ENCODE peak calls at places on chromosomes 4 and X, in nine cellular contexts. F is SJSA1; Z is right cardiac atrium; Y is CD8-positive, alpha-beta T cell; A is HCT116; J is astrocyte; K is left ventricle myocardium inferior; X is PC-9; H is heart left ventricle. L is an unnamed sample.

GRCh38 chrX:103861200-103861599 is 29.1 kb upstream of the RAB9B start:
- DNase-seq in Y (no peak), H (no peak), Z (no peak), A (no peak), K (no peak), J (no peak), F (no peak), X (no peak), L (no peak)

GRCh38 chr4:118290951-118291350 is 61.9 kb downstream of the PRSS12 start:
- DNase-seq in H (no peak), J (no peak), Z (no peak), Y (no peak), F (no peak), A (no peak), X (no peak), K (no peak), L (no peak)

GRCh38 chr4:172652369-172652768 is 516.2 kb upstream of the GALNT7 start:
- DNase-seq in X (no peak), Z (no peak), K (no peak), H (no peak), Y (no peak), F (no peak), J (no peak), A (no peak), L (no peak)

GRCh38 chrX:100979881-100980607 is 10.5 kb downstream of the ARL13A start:
- DNase-seq in K (no peak), X (peak; percentile 41), F (no peak), Z (no peak), Y (no peak), J (no peak), A (no peak), H (no peak), L (no peak)

GRCh38 chr4:2958446-2958845 is 4.8 kb downstream of the NOP14 start:
- DNase-seq in X (no peak), A (no peak), F (no peak), H (no peak), Z (no peak), Y (no peak), K (no peak), J (peak; percentile 80), L (no peak)

GRCh38 chr4:74410741-74411140 is 34.2 kb upstream of the AREG start:
- DNase-seq in F (no peak), A (no peak), X (no peak), H (no peak), Y (no peak), J (no peak), K (no peak), Z (no peak), L (no peak)

GRCh38 chrX:1380672-1381233 is 11.2 kb downstream of the SLC25A6 start:
- DNase-seq in F (no peak), H (no peak), Z (peak; percentile 47), A (no peak), J (no peak), K (no peak), X (no peak), Y (no peak), L (no peak)

GRCh38 chr4:31620476-31620875 is 900.3 kb downstream of the PCDH7 start:
- DNase-seq in H (no peak), A (no peak), Z (peak; percentile 50), J (peak; percentile 19), F (no peak), Y (no peak), X (no peak), K (no peak), L (no peak)

GRCh38 chr4:53123171-53123570 is 242.7 kb downstream of the SCFD2 start:
- DNase-seq in F (no peak), J (no peak), K (no peak), H (no peak), X (no peak), A (no peak), Y (no peak), Z (no peak), L (no peak)

GRCh38 chrX:33725556-33726232 is 406.4 kb downstream of the FAM47A start:
- DNase-seq in Z (peak; percentile 51), J (no peak), X (peak; percentile 44), F (no peak), H (no peak), K (no peak), Y (no peak), A (no peak), L (no peak)

GRCh38 chr4:139301821-139302611 is at the start of gene NDUFC1:
- DNase-seq in J (peak; percentile 18), H (peak; percentile 55), Z (peak; percentile 75), X (peak; percentile 52), F (peak; percentile 48), Y (peak; percentile 48), K (peak; percentile 40), A (no peak), L (peak; percentile 69)

GRCh38 chrX:71195959-71196727 is 26.9 kb upstream of the GJB1 start:
- DNase-seq in K (no peak), A (no peak), H (no peak), J (no peak), Y (no peak), F (no peak), Z (no peak), X (no peak), L (peak; percentile 59)

GRCh38 chr4:107258359-107258758 is 222.2 kb upstream of the DKK2 start:
- DNase-seq in A (no peak), Y (no peak), K (no peak), F (no peak), J (peak; percentile 81), X (no peak), Z (no peak), H (no peak), L (no peak)

GRCh38 chr4:77014256-77014655 is 61.5 kb downstream of the CCNI start:
- DNase-seq in Y (no peak), K (no peak), J (no peak), F (no peak), H (no peak), Z (no peak), X (no peak), A (no peak), L (no peak)

DNA sequence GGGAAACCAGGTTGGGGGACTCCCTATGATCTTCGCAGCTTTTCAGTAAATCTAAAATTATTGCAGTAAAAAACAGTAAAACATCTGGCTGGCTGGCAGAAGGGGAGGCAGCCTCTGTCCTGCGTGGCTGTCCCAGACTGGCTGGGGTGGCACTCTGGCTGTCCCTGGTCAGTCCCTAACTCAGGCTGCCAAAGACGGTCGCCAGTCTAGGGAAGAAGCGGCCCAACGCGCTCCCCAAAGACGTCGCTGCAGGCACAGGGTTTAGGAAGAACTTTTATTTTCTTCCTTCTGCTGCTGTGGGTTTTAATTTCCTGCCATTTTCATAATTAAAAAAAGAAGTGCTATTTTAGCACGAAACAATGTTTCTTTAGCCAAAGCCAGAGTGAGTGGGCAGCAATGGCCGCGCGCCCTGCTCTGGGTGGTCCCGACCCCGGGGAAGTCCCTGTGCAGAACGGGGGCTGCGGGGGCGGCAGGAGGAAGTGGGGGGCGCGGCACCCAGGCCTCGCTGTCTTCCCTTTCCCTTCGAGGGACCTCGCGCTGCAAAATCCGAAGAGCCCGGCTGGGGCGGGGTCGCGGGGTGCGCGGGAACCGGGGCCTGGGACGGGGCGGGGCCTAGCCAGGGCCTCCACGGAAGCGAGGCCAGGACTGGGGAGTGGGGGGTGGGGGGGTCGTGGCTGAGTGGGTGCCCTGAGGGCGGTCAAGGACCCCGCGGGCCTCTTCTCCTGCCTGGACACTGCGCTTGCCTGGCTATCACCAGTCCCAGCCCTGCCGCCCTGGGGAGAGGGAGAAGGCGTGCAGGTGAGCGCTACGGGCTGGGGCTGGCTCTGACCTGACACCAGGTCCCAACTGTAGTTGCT is 6.3 kb upstream of the LETM1 start:
- DNase-seq in J (no peak), Z (no peak), Y (no peak), F (no peak), A (no peak), X (no peak), K (no peak), H (no peak), L (peak; percentile 58)
- H3K4me3 ChIP-seq in J (no peak overlapping the region), Z (no peak overlapping the region), Y (peak overlapping the region; percentile 50), F (no peak overlapping the region), A (no peak overlapping the region), X (no peak overlapping the region), K (peak overlapping the region; percentile 47), H (peak overlapping the region; percentile 20), L (peak overlapping the region; percentile 32)

GRCh38 chr4:25845841-25846653 is 16.7 kb downstream of the SEL1L3 start:
- DNase-seq in Y (no peak), K (no peak), F (no peak), Z (no peak), J (no peak), A (no peak), H (no peak), X (no peak), L (no peak)
- H3K27me3 ChIP-seq in Y (no peaks in the 10 kb centered on the region), K (no peaks in the 10 kb centered on the region), F (no peaks in the 10 kb centered on the region), Z (no peaks in the 10 kb centered on the region), J (no peaks in the 10 kb centered on the region), A (no peaks in the 10 kb centered on the region), H (no peaks in the 10 kb centered on the region), X (no peaks in the 10 kb centered on the region), L (no peaks in the 10 kb centered on the region)

DNA sequence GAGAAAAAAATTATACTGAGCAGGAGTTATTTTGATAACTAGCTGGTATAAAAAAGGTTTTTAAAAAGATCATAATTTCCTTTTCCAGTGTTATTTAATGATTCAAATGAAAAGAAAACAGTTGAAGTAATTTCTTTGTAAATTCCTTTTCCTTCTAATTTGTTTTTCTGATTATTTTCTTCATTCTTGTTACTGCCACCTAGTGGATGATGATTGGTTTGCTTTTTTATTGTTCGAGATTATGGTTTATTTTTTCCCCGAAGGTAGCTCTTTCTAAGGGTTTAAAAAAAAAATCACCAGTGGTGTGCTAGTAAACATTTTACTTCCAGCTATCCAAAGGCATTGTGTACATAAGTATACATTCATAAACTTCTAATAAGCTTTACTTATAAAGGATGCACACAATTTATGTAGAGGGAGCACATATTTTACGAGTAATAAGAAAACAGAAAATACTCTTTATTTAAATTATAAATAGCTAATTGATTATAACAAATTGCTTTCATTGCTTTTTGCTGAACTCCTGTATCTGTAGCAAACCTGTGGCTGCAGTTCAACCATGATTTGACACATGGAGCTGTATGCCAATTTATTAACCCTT is 98.0 kb upstream of the ANK2 start:
- DNase-seq in Z (no peak), F (no peak), K (no peak), J (peak; percentile 2), A (no peak), H (no peak), X (no peak), Y (no peak), L (peak; percentile 3)
- H3K4me3 ChIP-seq in Z (no peak overlapping the region), F (no peak overlapping the region), K (no peak overlapping the region), J (no peak overlapping the region), A (no peak overlapping the region), H (no peak overlapping the region), X (no peak overlapping the region), Y (no peak overlapping the region), L (no peak overlapping the region)

GRCh38 chr4:13523591-13524503 is 20.5 kb downstream of the NKX3-2 start:
- DNase-seq in Z (no peak), A (no peak), Y (no peak), H (no peak), X (no peak), K (no peak), J (no peak), F (no peak), L (no peak)

GRCh38 chr4:13526658-13527057 is 17.6 kb downstream of the NKX3-2 start:
- DNase-seq in Z (no peak), H (no peak), J (no peak), K (no peak), Y (no peak), A (no peak), X (no peak), F (no peak), L (no peak)

GRCh38 chr4:13525606-13526281 is 18.6 kb downstream of the NKX3-2 start:
- DNase-seq in Z (no peak), X (no peak), Y (no peak), H (no peak), K (no peak), A (no peak), F (no peak), J (no peak), L (no peak)

GRCh38 chr4:13523105-13523477 is 21.2 kb downstream of the NKX3-2 start:
- DNase-seq in Z (no peak), A (no peak), Y (no peak), X (no peak), F (no peak), H (no peak), K (no peak), J (no peak), L (no peak)

GRCh38 chr4:13524504-13525243 is 19.6 kb downstream of the NKX3-2 start:
- DNase-seq in H (no peak), Y (no peak), J (peak; percentile 58), A (no peak), F (no peak), X (no peak), K (no peak), Z (no peak), L (no peak)
- H3K27me3 ChIP-seq in H (peaks cover 99% of the 10 kb centered on the region), Y (peaks cover 39% of the 10 kb centered on the region), J (peaks cover 89% of the 10 kb centered on the region), A (no peaks in the 10 kb centered on the region), F (no peaks in the 10 kb centered on the region), X (no peaks in the 10 kb centered on the region), K (peaks cover 100% of the 10 kb centered on the region), Z (no peaks in the 10 kb centered on the region), L (peaks cover 53% of the 10 kb centered on the region)

L was measured in CD4-positive, CD25-positive, alpha-beta regulatory T cell.